ENCODE peak calls at places on chromosomes 4 and X, in eight cellular contexts. H is CD8-positive, alpha-beta T cell; Q is tibial nerve; J is heart right ventricle; I is adrenal gland; C is dorsolateral prefrontal cortex; P is transverse colon; O is stomach. B is an unnamed sample.

GRCh38 chr4:41418444-41418843 is 119.5 kb upstream of the LIMCH1 start:
- DNase-seq in H (no peak), Q (no peak), J (peak), I (peak), C (peak), P (peak), O (no peak), B (no peak)

GRCh38 chr4:165326831-165327210 is 648 bp upstream of the MSMO1 start:
- DNase-seq in H (peak), Q (no peak), J (peak), I (peak), C (no peak), P (peak), O (no peak), B (peak)

GRCh38 chrX:56726609-56727008 is 2.4 kb upstream of the NBDY start:
- DNase-seq in H (peak), Q (no peak), J (peak), I (peak), C (no peak), P (no peak), O (no peak), B (no peak)

GRCh38 chr4:31613946-31614623 is 893.9 kb downstream of the PCDH7 start:
- DNase-seq in H (no peak), Q (no peak), J (no peak), I (peak), C (no peak), P (no peak), O (no peak), B (no peak)

GRCh38 chr4:71768123-71768522 is 15.8 kb downstream of the GC start:
- DNase-seq in H (no peak), Q (no peak), J (no peak), I (no peak), C (no peak), P (no peak), O (no peak), B (no peak)

GRCh38 chrX:130523460-130524394 is 121.9 kb downstream of the RBMX2 start:
- DNase-seq in H (no peak), Q (peak), J (peak), I (peak), C (peak), P (peak), O (peak), B (no peak)

GRCh38 chr4:1471443-1472147 is 65.4 kb upstream of the NKX1-1 start:
- DNase-seq in H (peak), Q (no peak), J (no peak), I (no peak), C (no peak), P (no peak), O (no peak), B (no peak)

GRCh38 chrX:133254666-133255065 is 36.5 kb upstream of the TFDP3 start:
- DNase-seq in H (no peak), Q (no peak), J (no peak), I (no peak), C (no peak), P (no peak), O (no peak), B (no peak)

GRCh38 chr4:69617083-69617694 is 22.3 kb downstream of the UGT2A2 start:
- DNase-seq in H (no peak), Q (no peak), J (no peak), I (no peak), C (no peak), P (no peak), O (no peak), B (peak)

GRCh38 chrX:151997539-151997938 is 23.1 kb upstream of the GABRE start:
- DNase-seq in H (no peak), Q (no peak), J (no peak), I (no peak), C (no peak), P (no peak), O (no peak), B (no peak)

GRCh38 chrX:71919436-71919835 is 8.8 kb downstream of the NHSL2 start:
- DNase-seq in H (no peak), Q (no peak), J (no peak), I (no peak), C (no peak), P (no peak), O (no peak), B (no peak)

GRCh38 chr4:78642934-78643333 is 91.4 kb downstream of the ANXA3 start:
- DNase-seq in H (no peak), Q (no peak), J (no peak), I (no peak), C (no peak), P (peak), O (no peak), B (no peak)

GRCh38 chrX:109795682-109796081 is 62.6 kb upstream of the ACSL4 start:
- DNase-seq in H (no peak), Q (no peak), J (no peak), I (no peak), C (no peak), P (no peak), O (no peak), B (no peak)

GRCh38 chr4:107270614-107271013 is 234.5 kb upstream of the DKK2 start:
- DNase-seq in H (no peak), Q (no peak), J (no peak), I (no peak), C (no peak), P (no peak), O (no peak), B (no peak)

GRCh38 chrX:15913161-15913560 is 58.5 kb upstream of the AP1S2 start:
- DNase-seq in H (no peak), Q (no peak), J (no peak), I (no peak), C (no peak), P (no peak), O (no peak), B (no peak)

GRCh38 chr4:45442466-45442865 is 681.4 kb downstream of the GABRG1 start:
- DNase-seq in H (no peak), Q (no peak), J (no peak), I (no peak), C (no peak), P (no peak), O (no peak), B (no peak)

GRCh38 chrX:18574591-18574990 is 97.3 kb downstream of the RS1 start:
- DNase-seq in H (no peak), Q (peak), J (peak), I (peak), C (no peak), P (no peak), O (no peak), B (no peak)

GRCh38 chr4:122827258-122827887 is 742 bp downstream of the FGF2 start:
- DNase-seq in H (peak), Q (peak), J (peak), I (no peak), C (no peak), P (peak), O (peak), B (no peak)

GRCh38 chr4:54402880-54403503 is 173.9 kb downstream of the PDGFRA start:
- DNase-seq in H (no peak), Q (no peak), J (no peak), I (no peak), C (peak), P (no peak), O (no peak), B (no peak)

GRCh38 chr4:44257461-44257860 is 191.1 kb downstream of the KCTD8 start:
- DNase-seq in H (no peak), Q (no peak), J (no peak), I (no peak), C (peak), P (no peak), O (no peak), B (no peak)

GRCh38 chr4:24856586-24856985 is 56.3 kb downstream of the CCDC149 start:
- DNase-seq in H (no peak), Q (no peak), J (no peak), I (no peak), C (no peak), P (no peak), O (no peak), B (no peak)

GRCh38 chrX:17511556-17511955 is 136.6 kb downstream of the NHS start:
- DNase-seq in H (no peak), Q (no peak), J (no peak), I (no peak), C (no peak), P (no peak), O (no peak), B (no peak)

DNA sequence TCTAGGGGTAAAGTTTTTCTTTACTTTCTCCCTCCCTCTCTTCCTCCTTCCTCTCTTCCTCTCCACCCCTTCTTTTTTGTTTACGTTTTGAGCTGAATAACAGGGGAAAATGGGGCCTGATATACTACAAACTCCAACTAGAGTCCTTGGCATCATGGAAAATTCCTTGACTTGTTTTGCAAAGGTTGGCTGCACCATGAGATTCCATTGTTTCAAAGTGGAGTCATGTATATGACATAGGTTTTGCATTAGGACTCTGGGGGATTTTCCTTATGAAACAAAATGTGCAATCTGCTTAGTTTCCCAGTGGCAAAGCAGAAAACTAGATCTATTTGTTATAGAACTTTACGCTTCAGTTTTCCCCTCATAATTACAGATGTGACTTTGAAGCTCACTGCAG is 233.5 kb upstream of the PGRMC2 start:
- DNase-seq in H (no peak), Q (no peak), J (no peak), I (no peak), C (no peak), P (no peak), O (no peak), B (no peak)
- H3K27ac ChIP-seq in H (no peak), Q (no peak), J (peak), I (no peak), C (no peak), P (no peak), O (no peak), B (no peak)

GRCh38 chr4:29278580-29278979 is 1441.6 kb upstream of the PCDH7 start:
- DNase-seq in H (no peak), Q (no peak), J (no peak), I (no peak), C (no peak), P (no peak), O (no peak), B (no peak)
- H3K4me3 ChIP-seq in H (no peak), Q (no peak), J (no peak), I (no peak), C (no peak), P (no peak), O (no peak), B (peak)

GRCh38 chr4:183636923-183637322 is 22.1 kb downstream of the RWDD4 start:
- DNase-seq in H (no peak), Q (no peak), J (no peak), I (peak), C (no peak), P (no peak), O (no peak), B (no peak)
- H3K27ac ChIP-seq in H (no peak), Q (peak), J (peak), I (no peak), C (no peak), P (no peak), O (peak), B (no peak)

DNA sequence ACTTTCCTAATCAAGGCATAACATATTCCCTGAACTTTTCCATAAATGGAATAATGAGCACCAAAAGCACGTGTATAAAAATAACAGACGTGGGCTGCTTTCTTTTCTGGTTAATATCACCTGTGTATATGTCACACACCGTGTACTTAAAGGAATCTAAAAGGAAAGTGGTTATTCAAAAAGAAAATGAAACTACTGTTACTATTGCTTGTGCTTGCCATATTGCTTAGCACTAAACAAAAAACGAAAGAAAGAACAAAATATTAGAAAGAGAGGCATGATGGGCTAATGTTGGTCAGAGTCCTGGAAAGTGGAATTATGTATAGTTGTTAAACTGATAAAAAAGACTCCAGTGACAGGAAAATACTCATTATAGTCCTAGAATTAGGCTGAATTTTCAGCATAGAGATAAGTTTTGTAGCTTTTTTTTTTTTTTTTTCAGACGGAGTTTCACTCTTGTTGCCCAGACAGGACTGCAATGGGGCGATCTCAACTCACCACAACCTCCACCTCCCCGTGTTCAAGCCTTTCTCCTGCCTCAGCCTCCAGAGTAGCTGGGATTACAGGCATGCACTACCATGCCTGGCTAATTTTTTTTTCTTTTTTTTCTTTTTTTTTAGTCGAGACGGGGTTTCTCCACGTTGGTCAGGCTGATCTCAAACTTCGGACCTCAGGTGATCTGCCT is 123.2 kb downstream of the PABPC4L start:
- DNase-seq in H (no peak), Q (no peak), J (no peak), I (no peak), C (no peak), P (no peak), O (no peak), B (no peak)
- H3K4me3 ChIP-seq in H (no peak), Q (no peak), J (no peak), I (no peak), C (no peak), P (no peak), O (no peak), B (no peak)

GRCh38 chrX:40261955-40262596 is 164.3 kb upstream of the BCOR start:
- DNase-seq in H (no peak), Q (no peak), J (peak), I (peak), C (no peak), P (no peak), O (no peak), B (no peak)
- H3K27ac ChIP-seq in H (no peak), Q (peak), J (peak), I (peak), C (no peak), P (peak), O (peak), B (no peak)

GRCh38 chr4:76434901-76435688 is at the start of gene SHROOM3:
- DNase-seq in H (no peak), Q (no peak), J (no peak), I (no peak), C (no peak), P (no peak), O (no peak), B (peak)

GRCh38 chr4:76430519-76431388 is 4.3 kb upstream of the SHROOM3 start:
- DNase-seq in H (no peak), Q (no peak), J (no peak), I (no peak), C (no peak), P (no peak), O (no peak), B (no peak)

GRCh38 chr4:76439491-76439890 is 4.5 kb downstream of the SHROOM3 start:
- DNase-seq in H (no peak), Q (no peak), J (no peak), I (no peak), C (no peak), P (no peak), O (no peak), B (no peak)

DNA sequence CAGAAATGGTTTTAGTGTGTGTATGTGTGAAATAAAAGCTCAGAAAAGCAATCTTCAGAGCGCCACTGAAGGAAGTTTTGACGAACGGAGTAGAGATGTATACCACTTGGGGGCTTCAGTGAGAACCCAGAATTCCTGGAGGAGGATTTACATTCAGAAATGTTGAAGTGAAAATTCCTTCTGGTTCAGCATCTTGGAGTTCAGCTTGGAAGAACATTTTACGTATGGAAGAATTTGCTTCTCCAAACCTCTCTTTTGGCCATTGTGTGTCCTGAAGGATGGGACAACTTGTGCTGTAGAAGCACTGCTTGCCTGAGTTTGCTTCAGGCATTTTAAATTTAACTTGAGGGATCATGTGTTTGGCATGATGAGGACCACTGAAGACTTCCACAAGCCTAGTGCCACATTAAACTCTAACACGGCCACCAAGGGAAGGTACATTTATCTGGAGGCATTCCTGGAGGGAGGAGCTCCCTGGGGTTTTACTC is 704 bp downstream of the SHROOM3 start:
- DNase-seq in H (no peak), Q (no peak), J (no peak), I (no peak), C (no peak), P (no peak), O (no peak), B (no peak)
- H3K4me3 ChIP-seq in H (no peak), Q (peak), J (peak), I (no peak), C (peak), P (no peak), O (no peak), B (peak)